ENCODE peak calls at places on chromosomes 1 and 21, in ten cellular contexts. Z, W, J, M, V, K, O, R, C and H are unnamed samples.

GRCh38 chr1:18890704-18891103 is 11.7 kb downstream of the ALDH4A1 start:
- DNase-seq in Z (no peak), W (no peak), J (peak; percentile 62), M (no peak), V (no peak), K (peak; percentile 45), O (no peak), R (no peak), C (no peak), H (no peak)

GRCh38 chr1:12230549-12231275 is 882 bp downstream of the VPS13D start:
- DNase-seq in Z (peak; percentile 78), W (peak; percentile 84), J (peak; percentile 29), M (peak; percentile 78), V (no peak), K (peak; percentile 34), O (peak; percentile 74), R (peak; percentile 63), C (peak; percentile 82), H (no peak)

GRCh38 chr1:183977717-183978116 is 59.8 kb downstream of the COLGALT2 start:
- DNase-seq in Z (no peak), W (no peak), J (no peak), M (no peak), V (no peak), K (no peak), O (no peak), R (no peak), C (no peak), H (no peak)

GRCh38 chr1:36093226-36093625 is 4.5 kb downstream of the ADPRS start:
- DNase-seq in Z (no peak), W (no peak), J (no peak), M (no peak), V (peak; percentile 19), K (no peak), O (no peak), R (no peak), C (no peak), H (no peak)

GRCh38 chr1:248828845-248829244 is 3.1 kb upstream of the SH3BP5L start:
- DNase-seq in Z (no peak), W (no peak), J (peak; percentile 78), M (no peak), V (no peak), K (no peak), O (no peak), R (no peak), C (no peak), H (no peak)

GRCh38 chr1:66012076-66012769 is 219.5 kb downstream of the PDE4B start:
- DNase-seq in Z (no peak), W (no peak), J (no peak), M (no peak), V (no peak), K (no peak), O (no peak), R (no peak), C (no peak), H (no peak)

GRCh38 chr1:36846366-36846765 is 187.9 kb downstream of the GRIK3 start:
- DNase-seq in Z (no peak), W (no peak), J (no peak), M (no peak), V (no peak), K (no peak), O (peak; percentile 69), R (no peak), C (no peak), H (no peak)

GRCh38 chr1:37055631-37056030 is 21.3 kb upstream of the GRIK3 start:
- DNase-seq in Z (no peak), W (no peak), J (no peak), M (no peak), V (no peak), K (no peak), O (no peak), R (no peak), C (no peak), H (no peak)

GRCh38 chr1:67590329-67590728 is 94.7 kb upstream of the GADD45A start:
- DNase-seq in Z (no peak), W (no peak), J (peak; percentile 37), M (no peak), V (no peak), K (peak; percentile 71), O (no peak), R (peak; percentile 32), C (no peak), H (no peak)

GRCh38 chr1:208722592-208722991 is 478.4 kb upstream of the PLXNA2 start:
- DNase-seq in Z (no peak), W (no peak), J (no peak), M (no peak), V (no peak), K (no peak), O (no peak), R (no peak), C (no peak), H (no peak)
- H3K9me3 ChIP-seq in Z (peaks cover 28% of the 10 kb centered on the region), W (peaks cover 21% of the 10 kb centered on the region), J (no peaks in the 10 kb centered on the region), M (no peaks in the 10 kb centered on the region), V (peaks cover 19% of the 10 kb centered on the region), K (peaks cover 24% of the 10 kb centered on the region), O (peaks cover 41% of the 10 kb centered on the region), R (peaks cover 4% of the 10 kb centered on the region), C (peaks cover 19% of the 10 kb centered on the region), H (no peaks in the 10 kb centered on the region)

GRCh38 chr1:75053207-75053606 is 81.0 kb upstream of the LHX8 start:
- DNase-seq in Z (no peak), W (no peak), J (no peak), M (no peak), V (no peak), K (no peak), O (peak; percentile 61), R (no peak), C (no peak), H (no peak)
- H3K9me3 ChIP-seq in Z (peaks cover 12% of the 10 kb centered on the region), W (no peaks in the 10 kb centered on the region), J (no peaks in the 10 kb centered on the region), M (no peaks in the 10 kb centered on the region), V (no peaks in the 10 kb centered on the region), K (no peaks in the 10 kb centered on the region), O (peaks cover 8% of the 10 kb centered on the region), R (peaks cover 3% of the 10 kb centered on the region), C (peaks cover under 1% of the 10 kb centered on the region), H (no peaks in the 10 kb centered on the region)

DNA sequence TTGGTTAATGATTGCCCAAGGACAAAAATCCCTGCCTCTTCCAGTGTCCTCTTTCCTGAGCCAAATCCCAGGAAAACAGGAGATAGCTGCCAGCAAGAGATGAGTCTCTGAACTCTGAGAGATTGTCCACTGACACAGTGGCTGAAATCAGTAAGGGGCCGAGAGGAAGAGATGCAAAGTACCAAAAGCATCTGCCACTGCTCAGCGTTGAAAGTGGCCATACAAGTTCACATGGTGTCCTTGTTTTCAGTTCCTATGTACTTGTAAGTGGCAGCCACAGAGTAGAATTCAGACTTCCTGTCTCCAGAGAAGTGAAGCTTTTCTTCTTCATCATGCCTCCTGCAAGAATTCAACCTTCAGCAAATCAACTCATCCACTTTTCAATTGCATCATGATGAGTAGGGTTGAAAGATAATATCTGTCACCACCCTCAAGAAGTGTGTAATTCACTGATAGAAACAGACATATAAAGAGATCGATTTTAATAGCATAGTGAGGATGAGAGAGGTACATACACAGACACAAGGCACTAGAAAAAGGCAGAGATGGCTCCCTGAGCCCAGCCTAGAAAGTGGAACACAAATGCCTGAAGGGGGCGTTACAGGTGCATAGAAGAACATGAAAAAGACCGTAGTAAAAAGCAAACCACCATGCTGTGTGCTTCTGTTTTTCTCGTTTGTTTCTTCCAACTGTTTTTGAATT is 185.8 kb downstream of the MRPL39 start:
- DNase-seq in Z (no peak), W (no peak), J (peak; percentile 26), M (no peak), V (peak; percentile 39), K (peak; percentile 29), O (peak; percentile 71), R (no peak), C (no peak), H (peak; percentile 42)
- H3K9me3 ChIP-seq in Z (no peaks in the 10 kb centered on the region), W (no peaks in the 10 kb centered on the region), J (no peaks in the 10 kb centered on the region), M (no peaks in the 10 kb centered on the region), V (no peaks in the 10 kb centered on the region), K (no peaks in the 10 kb centered on the region), O (no peaks in the 10 kb centered on the region), R (no peaks in the 10 kb centered on the region), C (no peaks in the 10 kb centered on the region), H (no peaks in the 10 kb centered on the region)

DNA sequence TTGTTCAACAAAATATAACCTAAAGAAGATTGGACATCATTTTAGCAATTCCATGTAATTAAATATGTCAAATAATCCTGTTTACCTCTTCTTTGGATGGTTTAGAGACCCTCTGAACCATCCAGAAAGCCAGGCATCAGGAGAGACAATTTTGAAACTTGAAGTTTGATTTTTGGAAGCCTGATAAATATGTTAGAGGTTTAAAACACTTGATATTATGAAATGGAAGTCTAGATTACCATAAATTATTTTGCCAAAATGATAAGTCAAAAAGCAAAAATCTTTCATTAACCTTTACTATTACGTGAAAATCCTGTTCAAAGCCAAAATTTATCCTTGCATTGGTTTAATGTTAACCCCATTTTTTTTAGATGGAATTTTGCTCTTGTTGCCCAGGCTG is 43.5 kb downstream of the CCDC30 start:
- DNase-seq in Z (no peak), W (no peak), J (no peak), M (no peak), V (no peak), K (no peak), O (no peak), R (no peak), C (no peak), H (no peak)
- H3K9me3 ChIP-seq in Z (peaks cover 85% of the 10 kb centered on the region), W (peaks cover 37% of the 10 kb centered on the region), J (no peaks in the 10 kb centered on the region), M (peaks cover 5% of the 10 kb centered on the region), V (peaks cover 55% of the 10 kb centered on the region), K (peaks cover 34% of the 10 kb centered on the region), O (peaks cover 91% of the 10 kb centered on the region), R (peaks cover 18% of the 10 kb centered on the region), C (peaks cover 16% of the 10 kb centered on the region), H (peaks cover 6% of the 10 kb centered on the region)

GRCh38 chr21:7952648-7953047 is 2568.7 kb upstream of the TPTE start:
- DNase-seq in Z (no peak), W (no peak), J (no peak), M (no peak), V (no peak), K (no peak), O (no peak), R (no peak), C (no peak), H (no peak)
- H3K9me3 ChIP-seq in Z (peaks cover 99% of the 10 kb centered on the region), W (peaks cover 97% of the 10 kb centered on the region), J (peaks cover 33% of the 10 kb centered on the region), M (peaks cover 9% of the 10 kb centered on the region), V (peaks cover 97% of the 10 kb centered on the region), K (peaks cover 98% of the 10 kb centered on the region), O (no peaks in the 10 kb centered on the region), R (peaks cover 75% of the 10 kb centered on the region), C (peaks cover 95% of the 10 kb centered on the region), H (peaks cover 65% of the 10 kb centered on the region)

GRCh38 chr1:87300579-87300978 is 28.1 kb upstream of the LMO4 start:
- DNase-seq in Z (no peak), W (no peak), J (no peak), M (no peak), V (no peak), K (no peak), O (no peak), R (no peak), C (no peak), H (no peak)
- H3K9me3 ChIP-seq in Z (no peaks in the 10 kb centered on the region), W (no peaks in the 10 kb centered on the region), J (no peaks in the 10 kb centered on the region), M (no peaks in the 10 kb centered on the region), V (no peaks in the 10 kb centered on the region), K (no peaks in the 10 kb centered on the region), O (no peaks in the 10 kb centered on the region), R (no peaks in the 10 kb centered on the region), C (no peaks in the 10 kb centered on the region), H (no peaks in the 10 kb centered on the region)